ENCODE peak calls at places on chromosomes 5 and 9, in six cellular contexts. A is stimulated activated CD8-positive, alpha-beta memory T cell treated with anti-CD3 and anti-CD28 coated beads, Interleukin-7, amount 100 ng/mL, for 48 hours; Y is RKO; I is fibroblast of the aortic adventitia; P is T-helper 2 cell treated with Interferon-gamma antibody and Interleukin-4, amounts not matched to agents 5 μg/mL and 100 μg/mL, for 36 hours; R is WTC11. V is an unnamed sample.

GRCh38 chr5:104643320-104643719 is 1080.7 kb upstream of the NUDT12 start:
- DNase-seq in A (no peak), Y (no peak), I (no peak), P (no peak), R (no peak), V (no peak)

GRCh38 chr9:134981001-134981400 is 63.3 kb upstream of the FCN1 start:
- DNase-seq in A (no peak), Y (no peak), I (no peak), P (no peak), R (no peak), V (no peak)

GRCh38 chr9:107340920-107341632 is 58.0 kb downstream of the RAD23B start:
- DNase-seq in A (peak), Y (peak), I (peak), P (peak), R (peak), V (peak)

GRCh38 chr9:135524130-135524861 is 3.1 kb downstream of the LCN1 start:
- DNase-seq in A (no peak), Y (peak), I (no peak), P (no peak), R (no peak), V (peak)

GRCh38 chr5:150443242-150444075 is 6.1 kb downstream of the RPS14 start:
- DNase-seq in A (no peak), Y (no peak), I (no peak), P (no peak), R (no peak), V (no peak)

GRCh38 chr5:143572671-143573070 is 169.2 kb upstream of the NR3C1 start:
- DNase-seq in A (no peak), Y (no peak), I (no peak), P (no peak), R (no peak), V (no peak)

GRCh38 chr9:127207734-127208410 is 56.7 kb upstream of the GARNL3 start:
- DNase-seq in A (no peak), Y (no peak), I (no peak), P (no peak), R (no peak), V (no peak)

GRCh38 chr9:751137-752051 is 90.1 kb upstream of the DMRT1 start:
- DNase-seq in A (no peak), Y (no peak), I (peak), P (peak), R (no peak), V (peak)

GRCh38 chr5:91103353-91104061 is 279.6 kb downstream of the ARRDC3 start:
- DNase-seq in A (no peak), Y (peak), I (peak), P (no peak), R (no peak), V (no peak)

V was measured in AG08395.